ENCODE peak calls at places on chromosomes 4 and X, in seven cellular contexts. T is K562, R is astrocyte, Q is aorta, G is tibial artery, I is thoracic aorta, J is fibroblast of lung. D is an unnamed sample.

GRCh38 chrX:54639018-54639345 is 109.0 kb downstream of the GNL3L start:
- DNase-seq in T (no peak), J (no peak), R (no peak), G (no peak), Q (no peak), I (no peak), D (no peak)

GRCh38 chr4:155761916-155762315 is 3.1 kb downstream of the GUCY1B1 start:
- DNase-seq in T (no peak), R (no peak), Q (no peak), G (no peak), I (no peak), J (no peak), D (no peak)

GRCh38 chr4:40976343-40976742 is 226.6 kb downstream of the NSUN7 start:
- DNase-seq in G (no peak), T (peak; percentile 30), R (peak; percentile 45), Q (no peak), J (peak; percentile 59), I (no peak), D (peak; percentile 68)

GRCh38 chr4:180057198-180057821 is 2185.9 kb upstream of the TENM3 start:
- DNase-seq in Q (no peak), T (no peak), R (no peak), J (peak; percentile 1), G (no peak), I (no peak), D (peak; percentile 27)

GRCh38 chrX:33605997-33606396 is 394.6 kb upstream of the DMD start:
- DNase-seq in Q (no peak), T (no peak), J (no peak), R (no peak), G (no peak), I (no peak), D (no peak)

GRCh38 chr4:146371812-146372211 is 149.9 kb downstream of the SLC10A7 start:
- DNase-seq in R (no peak), G (no peak), T (no peak), J (no peak), Q (no peak), I (no peak), D (peak; percentile 9)

GRCh38 chr4:5477613-5478012 is 230.7 kb downstream of the EVC2 start:
- DNase-seq in I (no peak), J (no peak), G (peak; percentile 27), R (no peak), T (no peak), Q (no peak), D (no peak)

GRCh38 chr4:95547708-95548471 is 883 bp downstream of the UNC5C start:
- DNase-seq in T (no peak), J (peak; percentile 55), R (peak; percentile 37), I (no peak), Q (peak; percentile 63), G (peak; percentile 71), D (peak; percentile 54)

GRCh38 chr4:185654965-185655554 is 119.8 kb upstream of the PDLIM3 start:
- DNase-seq in T (no peak), R (no peak), I (no peak), G (no peak), Q (no peak), J (no peak), D (no peak)

GRCh38 chr4:148454835-148455234 is 12.6 kb upstream of the NR3C2 start:
- DNase-seq in Q (no peak), R (no peak), T (no peak), I (no peak), G (no peak), J (peak; percentile 6), D (no peak)

GRCh38 chr4:147691820-147692219 is 7.9 kb upstream of the PRMT9 start:
- DNase-seq in I (no peak), T (no peak), R (no peak), G (no peak), Q (no peak), J (no peak), D (no peak)

GRCh38 chr4:159346681-159347080 is 243.8 kb downstream of the RAPGEF2 start:
- DNase-seq in R (no peak), Q (no peak), G (no peak), T (no peak), I (no peak), J (no peak), D (no peak)

GRCh38 chr4:153766758-153767157 is 6.9 kb upstream of the RNF175 start:
- DNase-seq in G (no peak), Q (no peak), I (no peak), T (no peak), R (no peak), J (no peak), D (no peak)

GRCh38 chr4:80948995-80949394 is 81.5 kb upstream of the BMP3 start:
- DNase-seq in Q (no peak), G (no peak), I (no peak), J (no peak), R (no peak), T (no peak), D (no peak)

GRCh38 chrX:47239199-47239598 is 6.4 kb downstream of the USP11 start:
- DNase-seq in R (no peak), G (no peak), J (no peak), Q (no peak), T (no peak), I (no peak), D (no peak)

GRCh38 chrX:65706041-65706828 is 38.8 kb downstream of the MSN start:
- DNase-seq in Q (peak; percentile 59), T (peak; percentile 21), I (peak; percentile 40), G (no peak), R (peak; percentile 72), J (peak; percentile 81), D (peak; percentile 75)

GRCh38 chr4:20839957-20840356 is 139.7 kb downstream of the PACRGL start:
- DNase-seq in J (peak; percentile 82), G (no peak), R (peak; percentile 77), I (no peak), Q (no peak), T (no peak), D (no peak)

GRCh38 chrX:130165181-130165702 is 399 bp downstream of the AIFM1 start:
- DNase-seq in I (no peak), Q (no peak), T (no peak), G (peak; percentile 74), J (peak; percentile 9), R (no peak), D (no peak)

GRCh38 chrX:150225266-150225665 is 137.9 kb upstream of the MAMLD1 start:
- DNase-seq in I (no peak), J (no peak), Q (no peak), G (no peak), R (no peak), T (no peak), D (no peak)

GRCh38 chr4:20422398-20422797 is 170.7 kb downstream of the SLIT2 start:
- DNase-seq in Q (no peak), R (peak; percentile 14), J (peak; percentile 42), T (peak; percentile 42), I (no peak), G (no peak), D (peak; percentile 63)

GRCh38 chrX:123340691-123341090 is 156.6 kb downstream of the GRIA3 start:
- DNase-seq in Q (no peak), J (no peak), T (no peak), I (no peak), R (no peak), G (no peak), D (no peak)

GRCh38 chrX:67697452-67697851 is 153.6 kb downstream of the AR start:
- DNase-seq in I (no peak), J (no peak), T (no peak), G (no peak), Q (no peak), R (no peak), D (no peak)

GRCh38 chrX:38061335-38061734 is 55.0 kb downstream of the SYTL5 start:
- DNase-seq in R (peak; percentile 52), T (no peak), J (peak; percentile 69), G (no peak), I (no peak), Q (no peak), D (no peak)

GRCh38 chr4:15918484-15919129 is 19.9 kb downstream of the FGFBP1 start:
- DNase-seq in J (no peak), Q (no peak), G (no peak), R (no peak), I (no peak), T (no peak), D (no peak)

GRCh38 chrX:143500751-143501150 is 16.5 kb downstream of the SPANXN3 start:
- DNase-seq in G (no peak), I (no peak), T (no peak), R (no peak), J (no peak), Q (no peak), D (no peak)

GRCh38 chr4:42632653-42633382 is 24.1 kb downstream of the ATP8A1 start:
- DNase-seq in Q (no peak), R (no peak), T (no peak), I (no peak), G (no peak), J (no peak), D (no peak)

DNA sequence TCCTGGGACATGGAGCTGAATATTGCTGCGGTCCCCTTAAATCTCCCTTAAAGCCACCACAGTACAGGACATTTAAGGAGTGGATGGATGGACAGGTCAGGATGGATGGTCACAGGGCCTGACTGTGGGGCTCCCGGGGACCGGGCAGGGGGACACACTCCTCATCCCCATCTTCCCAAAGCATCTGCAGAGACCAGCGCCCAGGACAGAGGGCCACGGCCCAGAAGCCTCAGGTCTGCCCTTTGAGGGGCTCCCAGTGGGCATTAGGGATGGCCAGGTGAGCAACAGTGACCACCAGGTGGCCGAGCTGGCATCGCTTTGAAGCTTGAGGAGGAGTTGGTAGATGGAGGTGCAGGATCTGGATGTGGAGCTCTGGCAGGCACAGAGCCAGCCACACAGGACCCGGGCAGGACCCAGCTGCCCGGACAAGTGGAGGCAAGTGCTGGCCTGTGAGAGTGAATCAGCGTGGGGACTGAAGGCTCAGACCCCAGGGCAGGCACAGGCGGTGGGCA is 51.4 kb downstream of the ABLIM2 start:
- DNase-seq in J (no peak), I (no peak), Q (no peak), R (no peak), T (no peak), G (no peak), D (no peak)
- H3K4me1 ChIP-seq in J (no peaks in the 10 kb centered on the region), I (no peaks in the 10 kb centered on the region), Q (no peaks in the 10 kb centered on the region), R (no peaks in the 10 kb centered on the region), T (no peaks in the 10 kb centered on the region), G (no peaks in the 10 kb centered on the region), D (no peaks in the 10 kb centered on the region)

GRCh38 chr4:1695913-1696312 is 11.8 kb upstream of the FAM53A start:
- DNase-seq in G (no peak), R (no peak), Q (no peak), T (no peak), I (no peak), J (no peak), D (no peak)
- H3K36me3 ChIP-seq in G (peaks cover 80% of the 10 kb centered on the region), R (peaks cover 48% of the 10 kb centered on the region), Q (peaks cover 4% of the 10 kb centered on the region), T (peaks cover 95% of the 10 kb centered on the region), I (peaks cover 43% of the 10 kb centered on the region), J (peaks cover 24% of the 10 kb centered on the region), D (peaks cover 61% of the 10 kb centered on the region)

DNA sequence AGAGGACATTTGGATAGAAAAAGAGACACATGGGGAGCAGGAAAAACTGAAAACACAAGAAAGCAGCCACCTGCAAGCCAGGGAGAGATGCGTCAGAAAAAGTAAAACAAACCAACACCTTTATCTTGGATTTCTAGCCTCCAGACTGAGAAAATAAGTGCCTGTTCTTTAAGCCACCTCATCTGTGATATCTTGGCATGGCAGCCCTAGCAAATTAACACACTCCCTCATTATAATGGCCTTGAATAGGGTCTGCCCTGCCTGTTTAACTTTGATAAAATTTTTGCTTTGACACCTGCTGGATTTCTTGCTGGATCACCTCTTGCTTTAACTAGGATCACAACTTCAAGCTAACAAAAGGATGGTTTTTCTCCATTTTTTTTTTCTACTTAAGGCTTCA is 1892.0 kb upstream of the IGFBP7 start:
- DNase-seq in J (no peak), R (no peak), T (no peak), I (no peak), Q (no peak), G (no peak), D (no peak)
- H3K9me3 ChIP-seq in J (no peaks in the 10 kb centered on the region), R (no peaks in the 10 kb centered on the region), T (no peaks in the 10 kb centered on the region), I (no peaks in the 10 kb centered on the region), Q (no peaks in the 10 kb centered on the region), G (no peaks in the 10 kb centered on the region), D (no peaks in the 10 kb centered on the region)

GRCh38 chrX:154485150-154486051 is 1.0 kb downstream of the UBL4A start:
- DNase-seq in G (no peak), Q (peak; percentile 47), J (no peak), R (no peak), T (no peak), I (no peak), D (no peak)
- H3K4me1 ChIP-seq in G (peaks cover 27% of the 10 kb centered on the region), Q (no peaks in the 10 kb centered on the region), J (peaks cover 2% of the 10 kb centered on the region), R (peaks cover 18% of the 10 kb centered on the region), T (peaks cover 44% of the 10 kb centered on the region), I (peaks cover 41% of the 10 kb centered on the region), D (peaks cover 2% of the 10 kb centered on the region)

D was measured in cardiac muscle cell.